ENCODE peak calls at places on chromosomes 13 and 19, in ten cellular contexts. X, T, J, A, L, G, H, I, W and Y are unnamed samples.

GRCh38 chr13:100608906-100609305 is 20.3 kb upstream of the GGACT start:
- DNase-seq in X (peak; percentile 92), T (peak; percentile 12), J (no peak), A (no peak), L (no peak), G (no peak), H (no peak), I (no peak), W (no peak), Y (no peak)

GRCh38 chr13:52949744-52950143 is 78.9 kb upstream of the OLFM4 start:
- DNase-seq in X (no peak), T (no peak), J (no peak), A (no peak), L (no peak), G (no peak), H (no peak), I (no peak), W (peak; percentile 21), Y (no peak)

GRCh38 chr19:40612831-40613668 is 11.9 kb downstream of the LTBP4 start:
- DNase-seq in X (peak; percentile 49), T (peak; percentile 57), J (peak; percentile 93), A (peak; percentile 38), L (peak; percentile 25), G (peak; percentile 56), H (no peak), I (peak; percentile 88), W (peak; percentile 76), Y (no peak)

GRCh38 chr19:55689366-55690108 is 14.5 kb downstream of the EPN1 start:
- DNase-seq in X (no peak), T (no peak), J (no peak), A (no peak), L (no peak), G (no peak), H (no peak), I (peak; percentile 64), W (no peak), Y (no peak)

GRCh38 chr19:30906871-30907270 is 442.4 kb downstream of the TSHZ3 start:
- DNase-seq in X (no peak), T (no peak), J (no peak), A (no peak), L (no peak), G (no peak), H (no peak), I (no peak), W (no peak), Y (no peak)

GRCh38 chr19:47226426-47227346 is 4.3 kb downstream of the BBC3 start:
- DNase-seq in X (peak; percentile 81), T (no peak), J (peak; percentile 61), A (peak; percentile 73), L (no peak), G (peak; percentile 54), H (no peak), I (peak; percentile 92), W (peak; percentile 92), Y (no peak)

GRCh38 chr19:10601999-10602329 is 14.9 kb upstream of the AP1M2 start:
- DNase-seq in X (no peak), T (no peak), J (no peak), A (no peak), L (no peak), G (no peak), H (no peak), I (no peak), W (no peak), Y (no peak)

GRCh38 chr19:53131732-53132131 is 978 bp downstream of the ZNF415 start:
- DNase-seq in X (no peak), T (no peak), J (peak; percentile 15), A (no peak), L (no peak), G (no peak), H (no peak), I (no peak), W (peak; percentile 60), Y (no peak)

GRCh38 chr19:58003153-58003828 is 671 bp upstream of the ZNF606 start:
- DNase-seq in X (no peak), T (no peak), J (peak; percentile 53), A (peak; percentile 28), L (no peak), G (no peak), H (no peak), I (no peak), W (peak; percentile 44), Y (no peak)

GRCh38 chr19:29878973-29879654 is 62.9 kb upstream of the URI1 start:
- DNase-seq in X (no peak), T (peak; percentile 32), J (peak; percentile 50), A (peak; percentile 65), L (no peak), G (no peak), H (peak; percentile 46), I (no peak), W (peak; percentile 66), Y (no peak)

GRCh38 chr19:53193534-53194222 is 520 bp upstream of the ZNF665 start:
- DNase-seq in X (peak; percentile 1), T (no peak), J (no peak), A (no peak), L (no peak), G (no peak), H (no peak), I (no peak), W (no peak), Y (no peak)

GRCh38 chr19:32691952-32692726 is 518 bp downstream of the NUDT19 start:
- DNase-seq in X (peak; percentile 58), T (peak; percentile 48), J (peak; percentile 65), A (peak; percentile 75), L (peak; percentile 27), G (peak; percentile 28), H (peak; percentile 28), I (peak; percentile 89), W (peak; percentile 85), Y (peak; percentile 43)

GRCh38 chr13:83881917-83882625 is at the start of gene SLITRK1:
- DNase-seq in X (no peak), T (peak; percentile 41), J (peak; percentile 96), A (peak; percentile 59), L (no peak), G (no peak), H (no peak), I (peak; percentile 72), W (peak; percentile 66), Y (peak; percentile 31)

GRCh38 chr13:79404985-79405384 is 1.1 kb downstream of the RBM26 start:
- DNase-seq in X (no peak), T (no peak), J (peak; percentile 27), A (peak; percentile 16), L (no peak), G (no peak), H (no peak), I (no peak), W (no peak), Y (no peak)

GRCh38 chr13:22311734-22312404 is 641.0 kb downstream of the FGF9 start:
- DNase-seq in X (no peak), T (no peak), J (no peak), A (no peak), L (no peak), G (no peak), H (no peak), I (no peak), W (no peak), Y (no peak)

GRCh38 chr19:54469496-54469934 is 3.6 kb downstream of the CDC42EP5 start:
- DNase-seq in X (peak; percentile 96), T (no peak), J (no peak), A (no peak), L (no peak), G (no peak), H (no peak), I (no peak), W (no peak), Y (no peak)

GRCh38 chr13:110949628-110950027 is 34.8 kb upstream of the ANKRD10 start:
- DNase-seq in X (no peak), T (no peak), J (no peak), A (no peak), L (no peak), G (no peak), H (no peak), I (no peak), W (no peak), Y (no peak)
- H3K4me3 ChIP-seq in X (no peak overlapping the region), T (no peak overlapping the region), J (no peak overlapping the region), A (no peak overlapping the region), L (no peak overlapping the region), G (no peak overlapping the region), H (no peak overlapping the region), I (no peak overlapping the region), W (no peak overlapping the region), Y (no peak overlapping the region)

GRCh38 chr13:111186305-111186930 is 71.3 kb downstream of the ARHGEF7 start:
- DNase-seq in X (no peak), T (no peak), J (no peak), A (no peak), L (no peak), G (no peak), H (no peak), I (no peak), W (no peak), Y (no peak)
- H3K4me3 ChIP-seq in X (no peak overlapping the region), T (no peak overlapping the region), J (no peak overlapping the region), A (no peak overlapping the region), L (no peak overlapping the region), G (no peak overlapping the region), H (no peak overlapping the region), I (no peak overlapping the region), W (no peak overlapping the region), Y (no peak overlapping the region)

DNA sequence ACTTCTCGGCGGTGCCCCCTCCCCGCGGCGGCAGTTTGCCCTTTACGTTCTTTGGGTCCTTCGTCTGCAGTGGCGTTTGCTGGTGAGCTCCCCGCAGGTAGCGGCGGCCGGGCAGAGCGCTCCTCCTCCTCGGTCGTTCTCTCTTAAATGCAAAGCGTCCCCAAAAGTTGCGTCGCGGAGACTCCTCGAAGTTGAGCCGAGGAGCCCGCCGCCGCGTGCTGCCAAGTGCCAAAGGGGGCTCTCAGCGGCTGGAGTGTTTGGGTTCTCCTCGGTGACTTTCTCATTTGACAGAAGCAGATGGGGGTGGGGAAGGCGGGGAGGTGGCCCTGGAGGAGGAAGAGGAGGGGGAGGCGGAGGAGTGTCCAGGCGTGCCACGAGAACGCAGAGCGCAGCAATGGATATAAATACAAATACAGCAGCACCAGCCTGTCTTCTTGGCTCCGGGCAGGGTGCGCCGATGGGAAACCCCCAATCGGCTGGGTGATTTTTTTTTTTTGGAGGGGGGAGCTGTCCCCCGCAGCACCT is at the start of gene SOX21:
- DNase-seq in X (no peak), T (no peak), J (peak; percentile 68), A (no peak), L (no peak), G (no peak), H (no peak), I (no peak), W (no peak), Y (no peak)
- H3K4me3 ChIP-seq in X (peak within 1 kb of the TSS; percentile 43), T (peak within 1 kb of the TSS; percentile 15), J (peak within 1 kb of the TSS; percentile 64), A (no peak within 1 kb of the TSS), L (peak within 1 kb of the TSS; percentile 75), G (peak within 1 kb of the TSS; percentile 32), H (no peak within 1 kb of the TSS), I (peak within 1 kb of the TSS; percentile 30), W (peak within 1 kb of the TSS; percentile 21), Y (peak within 1 kb of the TSS; percentile 28)

DNA sequence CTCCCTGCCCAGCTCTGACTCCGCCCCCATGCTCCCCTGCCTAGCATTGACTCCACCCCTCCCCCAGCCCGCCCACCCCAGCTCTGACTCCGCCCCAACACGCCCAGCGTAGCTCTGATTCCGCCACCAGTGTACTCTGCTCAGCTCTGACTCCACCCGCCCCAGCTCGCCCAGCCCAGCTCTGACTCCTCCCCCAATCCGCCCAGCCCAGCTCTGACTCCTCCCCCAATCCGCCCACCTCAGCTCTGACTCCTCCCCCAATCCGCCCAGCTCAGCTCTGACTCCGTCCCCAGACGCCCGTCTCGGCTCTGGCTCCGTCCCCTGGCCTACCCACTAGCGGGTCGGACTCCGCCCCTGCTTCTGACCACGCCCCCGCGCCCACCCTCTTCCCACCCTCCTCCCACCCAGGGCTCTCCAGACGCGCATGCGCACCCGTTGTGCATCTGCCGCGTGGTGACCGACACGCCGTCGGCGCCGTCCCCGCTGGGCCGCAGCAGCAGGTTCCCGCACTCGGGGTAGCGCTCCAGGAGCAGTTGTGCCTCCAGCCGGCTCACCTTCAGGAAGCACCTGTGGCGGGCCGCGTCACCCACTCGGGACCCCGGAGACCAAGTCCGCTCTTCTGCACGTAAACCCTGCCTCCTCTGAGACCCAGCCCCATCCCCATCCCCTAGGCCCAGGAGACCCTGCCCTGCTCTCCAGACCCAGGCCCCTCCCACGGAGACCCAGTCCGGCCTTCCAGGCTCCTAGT is 10.2 kb downstream of the STAP2 start:
- DNase-seq in X (peak; percentile 82), T (peak; percentile 96), J (peak; percentile 96), A (peak; percentile 93), L (peak; percentile 97), G (peak; percentile 91), H (no peak), I (peak; percentile 96), W (peak; percentile 89), Y (peak; percentile 66)
- H3K4me3 ChIP-seq in X (peak overlapping the region; percentile 37), T (peak overlapping the region; percentile 60), J (peak overlapping the region; percentile 78), A (peak overlapping the region; percentile 58), L (peak overlapping the region; percentile 33), G (peak overlapping the region; percentile 45), H (peak overlapping the region; percentile 38), I (peak overlapping the region; percentile 45), W (peak overlapping the region; percentile 46), Y (peak overlapping the region; percentile 71)